ENCODE peak calls at places on chromosomes 2 and 18, in six cellular contexts. G is mesothelial cell of epicardium, J is tibial artery, Q is hepatocyte, P is bronchial epithelial cell, T is PC-3. A is an unnamed sample.

GRCh38 chr2:36663851-36664715 is 32.4 kb upstream of the VIT start:
- DNase-seq in P (peak), Q (peak), J (no peak), G (no peak), T (peak), A (peak)

GRCh38 chr2:100893753-100894530 is 74.0 kb downstream of the NPAS2 start:
- DNase-seq in Q (no peak), J (no peak), G (no peak), P (no peak), T (peak), A (no peak)

GRCh38 chr18:50286391-50287027 is 983 bp downstream of the CXXC1 start:
- DNase-seq in P (peak), G (peak), Q (no peak), J (no peak), T (peak), A (no peak)

GRCh38 chr2:77434880-77435279 is 87.3 kb downstream of the LRRTM4 start:
- DNase-seq in T (no peak), Q (no peak), G (no peak), P (no peak), J (no peak), A (no peak)

GRCh38 chr2:239014458-239014857 is 166.6 kb downstream of the TWIST2 start:
- DNase-seq in P (no peak), J (peak), T (no peak), G (peak), Q (no peak), A (no peak)

GRCh38 chr2:96800061-96800761 is 15.9 kb upstream of the CNNM3 start:
- DNase-seq in G (no peak), J (no peak), Q (no peak), T (no peak), P (no peak), A (no peak)

GRCh38 chr18:57301573-57302230 is 50.7 kb upstream of the ST8SIA3 start:
- DNase-seq in P (no peak), T (no peak), J (no peak), G (no peak), Q (no peak), A (no peak)

GRCh38 chr18:79727211-79727610 is 47.6 kb downstream of the CTDP1 start:
- DNase-seq in G (no peak), Q (no peak), P (no peak), T (no peak), J (no peak), A (no peak)

GRCh38 chr2:102837626-102838198 is 75.9 kb downstream of the TMEM182 start:
- DNase-seq in Q (no peak), T (no peak), J (no peak), P (no peak), G (no peak), A (no peak)

GRCh38 chr2:26901326-26902183 is 53.6 kb downstream of the DPYSL5 start:
- DNase-seq in P (no peak), Q (no peak), J (no peak), T (no peak), G (no peak), A (no peak)

GRCh38 chr2:205366336-205367060 is 315.8 kb upstream of the NRP2 start:
- DNase-seq in P (no peak), Q (no peak), T (no peak), J (no peak), G (no peak), A (no peak)

GRCh38 chr2:120858361-120858760 is 122.7 kb downstream of the GLI2 start:
- DNase-seq in Q (no peak), P (no peak), G (no peak), T (no peak), J (peak), A (no peak)

DNA sequence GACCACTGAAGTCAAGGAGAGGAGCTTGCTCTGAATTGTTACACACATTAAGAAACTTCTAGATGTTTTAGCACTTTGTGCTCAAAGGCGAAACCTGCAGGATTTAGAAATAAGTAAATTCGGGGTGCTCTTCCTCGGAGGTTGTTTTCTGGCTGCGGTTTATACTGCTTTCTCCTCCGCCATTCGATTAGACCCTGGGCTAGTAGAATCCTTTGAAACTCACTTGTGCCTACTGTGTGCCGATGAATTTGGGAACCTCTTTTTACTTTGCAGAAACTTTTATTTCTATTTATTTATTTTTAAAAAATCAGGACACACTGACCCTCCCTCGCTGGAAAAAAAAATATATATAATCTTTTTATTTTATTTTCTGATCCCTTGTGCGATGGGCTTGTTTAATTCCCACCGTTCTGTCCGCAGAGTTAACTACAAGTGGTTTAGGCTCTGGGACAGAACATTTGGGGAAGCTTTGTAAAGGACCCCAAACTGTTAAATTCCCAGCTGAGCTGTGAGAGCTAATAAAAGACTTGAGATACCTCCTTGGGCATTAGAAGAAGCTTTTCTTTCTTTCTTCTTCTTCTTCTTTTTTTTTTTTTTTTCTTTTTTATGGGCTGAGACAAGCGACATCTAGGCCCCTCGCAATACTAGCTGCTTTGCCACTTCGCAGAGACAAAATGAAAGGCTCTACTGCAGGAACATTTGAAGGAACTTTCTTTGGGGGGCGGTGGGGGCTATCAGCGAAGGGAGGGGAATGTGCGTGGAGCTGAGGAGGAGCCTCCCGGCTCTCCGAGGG is 3.8 kb downstream of the MEIS1 start:
- DNase-seq in P (no peak), G (no peak), Q (no peak), J (no peak), T (no peak), A (no peak)
- TF ChIP-seq CTCF in P (no peak), G (no peak), Q (no peak), J (no peak), T (no peak), A (no peak)

GRCh38 chr2:6826081-6826913 is 39.4 kb downstream of the CMPK2 start:
- DNase-seq in G (no peak), P (peak), Q (peak), J (no peak), T (peak), A (peak)
- TF ChIP-seq CTCF in G (peak), P (peak), Q (peak), J (peak), T (peak), A (peak)

DNA sequence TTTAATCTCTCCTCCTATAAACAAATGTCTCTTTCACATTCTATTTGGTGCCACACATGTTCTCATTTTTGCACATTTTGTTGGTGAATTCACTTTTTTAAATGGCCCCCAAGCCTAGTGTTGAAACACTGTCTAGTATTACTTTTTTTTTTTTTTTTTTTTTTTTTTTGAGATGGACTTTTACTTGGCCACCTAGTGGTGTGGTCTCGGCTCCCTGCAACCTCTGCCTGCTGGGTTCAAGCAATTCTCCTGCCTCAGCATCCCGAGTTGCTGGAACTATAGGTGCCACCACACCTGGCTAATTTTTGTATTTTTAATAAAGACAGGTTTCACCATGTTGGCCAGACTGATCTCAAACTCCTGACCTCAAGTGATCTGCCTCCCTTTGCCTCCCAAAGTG is 273.8 kb upstream of the SLC14A2 start:
- DNase-seq in J (no peak), Q (no peak), T (no peak), G (no peak), P (no peak), A (no peak)
- TF ChIP-seq CTCF in J (no peak), Q (no peak), T (no peak), G (no peak), P (peak), A (no peak)

GRCh38 chr18:46768166-46768921 is 11.5 kb upstream of the ST8SIA5 start:
- DNase-seq in P (no peak), T (no peak), Q (no peak), J (no peak), G (no peak), A (no peak)

GRCh38 chr18:46772396-46772795 is 15.5 kb upstream of the ST8SIA5 start:
- DNase-seq in Q (no peak), G (no peak), J (no peak), P (no peak), T (no peak), A (no peak)

GRCh38 chr18:46767217-46767616 is 10.4 kb upstream of the ST8SIA5 start:
- DNase-seq in P (no peak), T (no peak), G (no peak), J (no peak), Q (no peak), A (no peak)

GRCh38 chr18:46771141-46771540 is 14.3 kb upstream of the ST8SIA5 start:
- DNase-seq in P (no peak), T (no peak), Q (no peak), J (no peak), G (no peak), A (no peak)

DNA sequence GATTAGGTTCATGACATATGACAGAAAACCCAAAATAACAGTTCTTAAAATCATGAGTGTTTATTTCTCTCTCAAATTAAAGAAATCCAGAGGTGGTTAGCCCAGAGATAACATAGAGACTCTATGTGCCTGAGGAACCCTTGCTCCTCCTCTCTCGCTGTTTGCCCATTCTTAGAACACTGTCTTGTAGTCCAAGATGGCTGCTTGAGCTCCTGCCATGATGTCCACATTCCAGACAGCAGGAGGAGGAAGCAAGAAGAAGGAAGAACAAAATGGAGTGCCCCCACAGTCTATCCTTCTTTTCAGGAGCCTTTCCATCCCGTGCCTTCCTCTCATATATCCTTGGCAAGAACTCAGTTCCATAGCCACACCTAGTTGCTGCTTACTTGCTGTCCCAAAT is 13.9 kb upstream of the ST8SIA5 start:
- DNase-seq in J (no peak), G (no peak), P (no peak), T (no peak), Q (no peak), A (no peak)
- TF ChIP-seq CTCF in J (no peak), G (no peak), P (no peak), T (no peak), Q (no peak), A (no peak)

GRCh38 chr2:143280097-143280757 is 151.0 kb downstream of the ARHGAP15 start:
- DNase-seq in P (no peak), J (no peak), Q (no peak), G (no peak), T (no peak), A (no peak)

GRCh38 chr2:143284087-143284675 is 155.0 kb downstream of the ARHGAP15 start:
- DNase-seq in J (no peak), T (peak), P (peak), Q (peak), G (no peak), A (peak)

GRCh38 chr2:143279672-143280071 is 150.5 kb downstream of the ARHGAP15 start:
- DNase-seq in J (no peak), G (no peak), P (no peak), T (no peak), Q (no peak), A (no peak)

GRCh38 chr2:143282684-143283083 is 153.5 kb downstream of the ARHGAP15 start:
- DNase-seq in P (no peak), G (no peak), Q (no peak), T (peak), J (no peak), A (no peak)
- TF ChIP-seq CTCF in P (peak), G (no peak), Q (no peak), T (peak), J (no peak), A (no peak)

GRCh38 chr2:8627019-8627691 is 54.7 kb upstream of the ID2 start:
- DNase-seq in T (peak), Q (peak), G (no peak), P (no peak), J (no peak), A (no peak)

GRCh38 chr2:8629402-8629801 is 52.5 kb upstream of the ID2 start:
- DNase-seq in P (no peak), J (no peak), G (no peak), Q (no peak), T (no peak), A (no peak)

GRCh38 chr2:8628870-8629209 is 53.0 kb upstream of the ID2 start:
- DNase-seq in G (no peak), P (no peak), J (no peak), Q (no peak), T (no peak), A (no peak)

GRCh38 chr2:8627692-8628085 is 54.2 kb upstream of the ID2 start:
- DNase-seq in J (no peak), Q (peak), T (no peak), G (no peak), P (no peak), A (no peak)

GRCh38 chr2:8628179-8628869 is 53.5 kb upstream of the ID2 start:
- DNase-seq in J (no peak), G (no peak), Q (peak), T (peak), P (no peak), A (no peak)
- TF ChIP-seq CTCF in J (no peak), G (no peak), Q (peak), T (peak), P (no peak), A (peak)

GRCh38 chr2:65565681-65566080 is 133.3 kb upstream of the SPRED2 start:
- DNase-seq in P (no peak), Q (no peak), G (no peak), J (no peak), T (no peak), A (no peak)
- TF ChIP-seq CTCF in P (no peak), Q (no peak), G (no peak), J (no peak), T (no peak), A (no peak)

GRCh38 chr2:106089611-106090010 is 104.5 kb downstream of the UXS1 start:
- DNase-seq in Q (no peak), P (no peak), J (no peak), T (no peak), G (no peak), A (no peak)
- TF ChIP-seq CTCF in Q (no peak), P (no peak), J (no peak), T (no peak), G (no peak), A (no peak)

GRCh38 chr18:58409802-58410445 is 219.0 kb downstream of the ALPK2 start:
- DNase-seq in G (no peak), J (peak), P (no peak), Q (no peak), T (no peak), A (no peak)

GRCh38 chr18:58405107-58405898 is 223.6 kb downstream of the ALPK2 start:
- DNase-seq in J (peak), T (no peak), Q (no peak), P (no peak), G (no peak), A (no peak)

GRCh38 chr18:58408665-58409064 is 220.2 kb downstream of the ALPK2 start:
- DNase-seq in T (no peak), J (no peak), Q (no peak), P (no peak), G (no peak), A (no peak)

GRCh38 chr18:58407263-58407648 is 221.6 kb downstream of the ALPK2 start:
- DNase-seq in P (peak), G (no peak), T (no peak), J (peak), Q (peak), A (no peak)

GRCh38 chr18:58407649-58408407 is 221.1 kb downstream of the ALPK2 start:
- DNase-seq in T (no peak), P (no peak), J (peak), G (no peak), Q (peak), A (no peak)
- TF ChIP-seq CTCF in T (no peak), P (no peak), J (no peak), G (no peak), Q (no peak), A (no peak)

A was measured in GM10248.